ENCODE peak calls at places on chromosome 20, in seven cellular contexts. D is type B pancreatic cell; U is psoas muscle; A is GM10248; W is activated CD8-positive, alpha-beta T cell treated with anti-CD3 and anti-CD28 coated beads for 36 hours; R is fibroblast of mammary gland; N is nephron progenitor cell. Y is an unnamed sample.

GRCh38 chr20:53608456-53609413 is 15.1 kb upstream of the ZNF217 start:
- DNase-seq in D (peak; percentile 64), N (no peak), U (no peak), R (no peak), A (no peak), W (peak; percentile 60), Y (no peak)

GRCh38 chr20:2485662-2486061 is 15.1 kb upstream of the SNRPB start:
- DNase-seq in R (no peak), U (no peak), D (no peak), A (no peak), N (no peak), W (no peak), Y (no peak)

GRCh38 chr20:1001981-1002681 is at the start of gene RSPO4:
- DNase-seq in D (no peak), A (no peak), N (peak; percentile 70), R (no peak), U (no peak), W (peak; percentile 21), Y (no peak)

GRCh38 chr20:57619053-57619831 is 984 bp downstream of the ZBP1 start:
- DNase-seq in W (peak; percentile 94), A (peak; percentile 75), D (no peak), N (no peak), R (no peak), U (no peak), Y (no peak)

GRCh38 chr20:56414842-56415765 is 3.0 kb downstream of the CASS4 start:
- DNase-seq in R (peak; percentile 90), N (no peak), A (no peak), U (no peak), D (no peak), W (peak; percentile 93), Y (no peak)

GRCh38 chr20:6075428-6076219 is 21.8 kb upstream of the LRRN4 start:
- DNase-seq in N (no peak), D (no peak), A (no peak), U (peak; percentile 19), W (no peak), R (no peak), Y (no peak)

GRCh38 chr20:38165089-38165965 is at the start of gene TGM2:
- DNase-seq in A (peak; percentile 89), U (peak; percentile 82), N (peak; percentile 84), R (peak; percentile 49), W (peak; percentile 58), D (peak; percentile 76), Y (peak; percentile 49)

GRCh38 chr20:41340327-41341055 is at the start of gene LPIN3:
- DNase-seq in D (peak; percentile 85), W (peak; percentile 67), R (peak; percentile 92), N (peak; percentile 94), A (peak; percentile 87), U (peak; percentile 84), Y (peak; percentile 68)

GRCh38 chr20:36904690-36905089 is 28.8 kb downstream of the TLDC2 start:
- DNase-seq in A (no peak), N (no peak), W (no peak), R (no peak), D (no peak), U (no peak), Y (no peak)

GRCh38 chr20:9609892-9610502 is 95.6 kb downstream of the LAMP5 start:
- DNase-seq in D (no peak), N (peak; percentile 73), R (peak; percentile 77), A (peak; percentile 42), W (peak; percentile 72), U (no peak), Y (peak; percentile 51)

GRCh38 chr20:10621159-10621558 is 52.6 kb downstream of the JAG1 start:
- DNase-seq in R (no peak), W (no peak), A (no peak), N (no peak), D (no peak), U (no peak), Y (no peak)

GRCh38 chr20:31945790-31946189 is 6.1 kb downstream of the PDRG1 start:
- DNase-seq in R (peak; percentile 21), N (no peak), A (no peak), U (peak; percentile 28), W (no peak), D (no peak), Y (no peak)

GRCh38 chr20:61295726-61296628 is 43.9 kb downstream of the CDH4 start:
- DNase-seq in W (no peak), R (no peak), N (peak; percentile 37), D (no peak), A (no peak), U (no peak), Y (no peak)

GRCh38 chr20:9551808-9552550 is 37.6 kb downstream of the LAMP5 start:
- DNase-seq in W (no peak), A (no peak), D (no peak), N (no peak), R (no peak), U (no peak), Y (no peak)

GRCh38 chr20:57650756-57651483 is 30.7 kb upstream of the ZBP1 start:
- DNase-seq in A (peak; percentile 10), U (no peak), W (no peak), R (no peak), N (no peak), D (no peak), Y (no peak)

GRCh38 chr20:64225166-64225595 is 30.4 kb upstream of the PCMTD2 start:
- DNase-seq in R (no peak), U (no peak), N (no peak), A (no peak), W (no peak), D (no peak), Y (no peak)

GRCh38 chr20:64222273-64222672 is 33.3 kb upstream of the PCMTD2 start:
- DNase-seq in N (no peak), D (no peak), A (no peak), W (no peak), R (peak; percentile 23), U (peak; percentile 36), Y (no peak)

GRCh38 chr20:64222851-64223525 is 32.6 kb upstream of the PCMTD2 start:
- DNase-seq in R (no peak), W (no peak), D (no peak), U (no peak), A (no peak), N (no peak), Y (no peak)

GRCh38 chr20:64224344-64225165 is 31.0 kb upstream of the PCMTD2 start:
- DNase-seq in R (peak; percentile 87), N (no peak), W (peak; percentile 22), A (no peak), U (no peak), D (no peak), Y (no peak)

GRCh38 chr20:64223526-64224067 is 32.0 kb upstream of the PCMTD2 start:
- DNase-seq in U (no peak), R (peak; percentile 14), N (peak; percentile 80), D (no peak), A (no peak), W (no peak), Y (peak; percentile 66)
- TF ChIP-seq CTCF in U (peak; percentile 38), R (no peak), N (peak; percentile 60), D (peak; percentile 65), A (no peak), W (no peak), Y (peak; percentile 55)

DNA sequence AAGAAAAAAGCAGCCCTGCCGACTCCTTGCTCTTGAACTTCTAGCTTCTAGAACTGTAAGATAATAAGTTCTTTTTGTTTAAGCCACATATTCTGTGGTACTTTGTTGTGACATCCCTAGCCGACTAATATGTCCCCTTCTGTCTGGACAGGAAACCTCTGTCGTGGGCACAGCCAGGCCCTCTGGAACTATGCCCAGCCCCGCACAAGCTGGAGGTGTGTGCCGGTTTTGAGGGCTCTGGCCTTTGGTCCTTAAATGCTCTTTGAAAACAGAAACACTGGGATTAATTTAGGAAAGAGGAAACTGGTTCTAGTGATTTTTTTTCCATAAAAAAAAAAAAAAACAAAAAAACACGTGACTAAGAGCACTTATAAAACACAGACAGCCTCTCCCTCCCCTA is 244.4 kb downstream of the NFATC2 start:
- DNase-seq in D (no peak), R (no peak), A (no peak), U (no peak), W (no peak), N (no peak), Y (no peak)
- TF ChIP-seq CTCF in D (no peak), R (no peak), A (no peak), U (no peak), W (no peak), N (no peak), Y (no peak)

DNA sequence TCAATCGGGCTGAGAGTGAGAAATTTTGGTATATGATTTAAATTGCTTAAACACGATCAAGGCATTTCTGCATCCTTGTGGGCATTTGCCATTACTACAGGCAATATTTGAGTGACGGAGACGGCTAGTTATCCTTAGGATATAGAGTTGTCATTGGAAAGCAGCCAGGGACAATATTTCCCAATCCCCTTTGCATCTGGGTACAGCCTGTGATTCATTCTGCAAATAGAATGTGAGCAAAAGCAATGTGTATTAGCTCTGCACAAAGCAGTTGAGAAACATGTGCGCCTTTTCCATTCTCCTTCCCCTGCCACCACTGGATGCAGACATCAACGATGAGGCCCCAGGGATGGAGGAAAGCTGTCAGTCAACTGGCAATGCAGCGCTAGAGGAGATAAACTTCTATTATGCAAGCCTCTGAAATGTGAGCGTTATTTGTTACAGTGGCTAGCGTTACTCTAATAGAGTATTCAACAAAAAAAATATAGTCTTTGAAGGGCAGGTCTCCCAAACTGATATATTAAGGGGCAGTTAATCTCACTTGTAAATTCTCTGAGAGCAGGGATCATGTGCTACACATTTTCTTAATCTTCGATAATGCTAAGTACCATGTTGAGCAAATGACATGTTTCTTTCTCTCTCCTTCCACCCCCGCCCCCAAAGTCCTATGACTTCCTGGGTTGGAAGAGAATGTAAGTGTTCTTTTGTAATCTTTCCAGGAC is 37.1 kb upstream of the NCOA3 start:
- DNase-seq in R (peak; percentile 99), D (no peak), W (no peak), U (peak; percentile 60), N (no peak), A (no peak), Y (no peak)
- TF ChIP-seq CTCF in R (peak; percentile 60), D (peak; percentile 52), W (no peak), U (peak; percentile 41), N (no peak), A (no peak), Y (peak; percentile 47)

GRCh38 chr20:17636523-17637412 is 45.3 kb downstream of the RRBP1 start:
- DNase-seq in R (peak; percentile 44), W (no peak), U (no peak), D (no peak), N (peak; percentile 66), A (no peak), Y (peak; percentile 62)

GRCh38 chr20:17638835-17639407 is 43.1 kb downstream of the RRBP1 start:
- DNase-seq in U (no peak), D (no peak), N (no peak), R (no peak), W (no peak), A (no peak), Y (no peak)

GRCh38 chr20:17635846-17636245 is 46.2 kb downstream of the RRBP1 start:
- DNase-seq in A (no peak), U (no peak), R (peak; percentile 92), N (peak; percentile 49), W (no peak), D (no peak), Y (peak; percentile 30)

GRCh38 chr20:17637985-17638640 is 43.9 kb downstream of the RRBP1 start:
- DNase-seq in N (no peak), R (no peak), A (no peak), U (no peak), D (no peak), W (no peak), Y (no peak)

DNA sequence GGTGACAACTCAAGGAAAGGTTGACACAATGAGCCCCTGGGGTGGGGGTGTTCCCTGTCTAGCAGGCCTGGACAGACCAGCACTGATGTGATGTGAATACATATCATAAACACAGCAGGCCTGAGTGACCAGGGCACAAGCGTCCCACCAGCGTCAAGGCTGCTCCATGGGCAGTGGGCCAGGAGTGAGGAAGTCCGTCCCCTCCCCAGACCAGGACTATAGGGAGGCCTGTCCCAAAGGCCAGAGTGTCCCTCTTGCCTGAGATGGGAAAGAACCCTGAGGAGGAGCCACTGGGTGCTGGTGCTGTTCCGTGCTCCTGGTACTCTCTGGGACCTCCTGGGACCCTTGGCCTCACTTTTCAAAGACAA is 44.6 kb downstream of the RRBP1 start:
- DNase-seq in R (no peak), W (no peak), A (no peak), U (no peak), D (no peak), N (no peak), Y (no peak)
- TF ChIP-seq CTCF in R (no peak), W (no peak), A (no peak), U (no peak), D (no peak), N (no peak), Y (no peak)

Y was measured in neural crest cell.